ENCODE peak calls at places on chromosomes 1 and 21, in nine cellular contexts. A is HL-60, Q is GM12878, O is HepG2, X is transverse colon, U is GM23338, F is HCT116, D is spleen, C is K562. T is an unnamed sample.

GRCh38 chr1:171869097-171869496 is 27.8 kb downstream of the DNM3 start:
- DNase-seq in A (no peak), Q (no peak), O (no peak), X (no peak), U (no peak), F (no peak), D (no peak), C (no peak), T (no peak)

GRCh38 chr1:37811027-37811655 is 3.1 kb upstream of the YRDC start:
- DNase-seq in A (no peak), Q (no peak), O (peak), X (peak), U (peak), F (peak), D (peak), C (peak), T (no peak)

GRCh38 chr1:59276317-59276914 is 20.5 kb upstream of the FGGY start:
- DNase-seq in A (no peak), Q (no peak), O (no peak), X (no peak), U (no peak), F (no peak), D (no peak), C (no peak), T (no peak)

GRCh38 chr1:167934407-167935251 is 1.9 kb upstream of the DCAF6 start:
- DNase-seq in A (no peak), Q (no peak), O (no peak), X (no peak), U (no peak), F (no peak), D (peak), C (no peak), T (no peak)

GRCh38 chr1:184300446-184300845 is 86.4 kb upstream of the C1orf21 start:
- DNase-seq in A (no peak), Q (no peak), O (no peak), X (no peak), U (no peak), F (no peak), D (no peak), C (no peak), T (no peak)

GRCh38 chr1:230189276-230190183 is 122.5 kb downstream of the GALNT2 start:
- DNase-seq in A (no peak), Q (no peak), O (no peak), X (no peak), U (no peak), F (no peak), D (no peak), C (no peak), T (no peak)

GRCh38 chr1:78836736-78837135 is 169.8 kb downstream of the ADGRL4 start:
- DNase-seq in A (no peak), Q (no peak), O (no peak), X (no peak), U (no peak), F (no peak), D (no peak), C (no peak), T (no peak)

GRCh38 chr21:36004441-36004840 is 55.9 kb downstream of the SETD4 start:
- DNase-seq in A (no peak), Q (peak), O (no peak), X (no peak), U (no peak), F (no peak), D (no peak), C (peak), T (no peak)

GRCh38 chr1:224582041-224582440 is 34.1 kb upstream of the CNIH3 start:
- DNase-seq in A (no peak), Q (no peak), O (no peak), X (no peak), U (no peak), F (no peak), D (no peak), C (no peak), T (no peak)

GRCh38 chr21:15695241-15695640 is 34.5 kb upstream of the USP25 start:
- DNase-seq in A (no peak), Q (no peak), O (no peak), X (no peak), U (no peak), F (no peak), D (no peak), C (no peak), T (no peak)

GRCh38 chr1:4084053-4084431 is 184.0 kb upstream of the C1orf174 start:
- DNase-seq in A (no peak), Q (no peak), O (peak), X (no peak), U (no peak), F (no peak), D (no peak), C (no peak), T (no peak)

GRCh38 chr1:153155542-153155941 is 4.9 kb upstream of the SPRR2G start:
- DNase-seq in A (no peak), Q (no peak), O (no peak), X (no peak), U (no peak), F (no peak), D (no peak), C (no peak), T (no peak)

GRCh38 chr1:46983825-46984586 is 39.5 kb upstream of the CYP4X1 start:
- DNase-seq in A (no peak), Q (no peak), O (no peak), X (no peak), U (peak), F (no peak), D (no peak), C (no peak), T (no peak)

GRCh38 chr1:203665986-203666385 is 39.4 kb downstream of the ATP2B4 start:
- DNase-seq in A (no peak), Q (no peak), O (no peak), X (no peak), U (no peak), F (no peak), D (no peak), C (no peak), T (no peak)

GRCh38 chr1:150549496-150550221 is 451 bp downstream of the ADAMTSL4 start:
- DNase-seq in A (no peak), Q (no peak), O (no peak), X (peak), U (peak), F (no peak), D (no peak), C (no peak), T (no peak)

GRCh38 chr1:147892216-147892615 is 10.4 kb upstream of the GJA8 start:
- DNase-seq in A (no peak), Q (no peak), O (no peak), X (no peak), U (peak), F (peak), D (no peak), C (no peak), T (no peak)

GRCh38 chr1:155392898-155393411 is 72.3 kb downstream of the RUSC1 start:
- DNase-seq in A (no peak), Q (no peak), O (no peak), X (no peak), U (no peak), F (no peak), D (no peak), C (no peak), T (peak)

GRCh38 chr21:42311160-42311559 is 4.0 kb downstream of the TFF3 start:
- DNase-seq in A (no peak), Q (no peak), O (no peak), X (no peak), U (no peak), F (no peak), D (peak), C (no peak), T (no peak)

GRCh38 chr1:216910081-216910840 is 187.0 kb upstream of the ESRRG start:
- DNase-seq in A (no peak), Q (no peak), O (no peak), X (no peak), U (no peak), F (no peak), D (no peak), C (no peak), T (no peak)

GRCh38 chr1:202237052-202237451 is 43.5 kb downstream of the LGR6 start:
- DNase-seq in A (peak), Q (no peak), O (peak), X (peak), U (peak), F (peak), D (peak), C (peak), T (no peak)

GRCh38 chr1:225763815-225764548 is 13.6 kb upstream of the SRP9 start:
- DNase-seq in A (no peak), Q (no peak), O (no peak), X (no peak), U (no peak), F (no peak), D (peak), C (no peak), T (no peak)

GRCh38 chr1:51567653-51568052 is 48.6 kb upstream of the EPS15 start:
- DNase-seq in A (no peak), Q (no peak), O (no peak), X (no peak), U (no peak), F (no peak), D (no peak), C (no peak), T (peak)

GRCh38 chr1:204453141-204453772 is 41.3 kb downstream of the PIK3C2B start:
- DNase-seq in A (no peak), Q (peak), O (no peak), X (no peak), U (peak), F (no peak), D (peak), C (no peak), T (no peak)

GRCh38 chr1:219926363-219926998 is 1.9 kb downstream of the SLC30A10 start:
- DNase-seq in A (no peak), Q (no peak), O (peak), X (no peak), U (no peak), F (no peak), D (no peak), C (peak), T (no peak)

GRCh38 chr1:220691039-220691684 is 999 bp downstream of the C1orf115 start:
- DNase-seq in A (no peak), Q (no peak), O (peak), X (peak), U (no peak), F (no peak), D (no peak), C (no peak), T (peak)

GRCh38 chr1:184160236-184160635 is 108.7 kb downstream of the TSEN15 start:
- DNase-seq in A (no peak), Q (peak), O (no peak), X (no peak), U (no peak), F (no peak), D (no peak), C (no peak), T (no peak)

DNA sequence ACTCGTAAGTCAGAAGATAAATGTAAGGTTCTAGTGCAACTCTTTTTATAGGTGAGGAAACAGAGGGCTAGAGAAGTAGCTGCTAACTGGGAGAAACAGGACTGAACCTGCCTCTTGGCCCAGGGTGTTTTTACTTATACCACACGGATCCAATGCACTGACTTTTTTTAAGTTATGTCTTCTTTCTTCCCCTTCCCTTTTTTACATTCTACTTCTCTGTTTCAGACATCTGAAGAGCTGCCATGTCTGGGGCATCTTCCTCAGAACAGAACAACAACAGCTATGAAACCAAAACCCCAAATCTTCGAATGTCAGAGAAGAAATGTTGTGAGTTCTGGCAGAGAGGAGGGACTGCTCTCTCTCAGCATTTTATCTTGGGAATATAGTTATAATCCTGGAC is 1.4 kb downstream of the PFKFB2 start:
- DNase-seq in A (no peak), Q (no peak), O (no peak), X (no peak), U (no peak), F (no peak), D (no peak), C (no peak), T (no peak)
- H3K27ac ChIP-seq in A (peak), Q (no peak), O (no peak), X (peak), U (no peak), F (no peak), D (peak), C (no peak), T (peak)

DNA sequence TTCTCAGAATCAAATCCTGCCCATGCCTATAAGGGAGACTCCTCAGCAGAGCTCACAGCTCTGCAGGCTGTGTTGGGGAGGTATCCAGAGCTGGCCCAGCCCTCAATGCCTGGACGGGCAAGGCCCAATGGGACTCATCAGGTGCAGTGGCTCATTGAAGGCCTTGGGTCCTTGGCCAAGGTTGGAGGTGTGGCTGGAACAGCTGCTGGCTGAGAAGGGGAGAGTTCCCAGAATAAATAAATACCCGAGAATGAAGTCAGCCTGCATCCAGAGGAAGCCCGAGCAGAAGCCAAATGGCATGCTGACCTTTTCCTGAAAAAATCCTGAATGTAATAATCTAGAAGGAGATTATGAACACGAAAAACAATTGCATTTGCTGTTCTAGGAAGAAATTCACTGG is 25.2 kb upstream of the IKBKE start:
- DNase-seq in A (no peak), Q (no peak), O (no peak), X (no peak), U (no peak), F (no peak), D (peak), C (no peak), T (no peak)
- TF ChIP-seq POLR2AphosphoS5 in A (no peak), Q (no peak), O (no peak), X (no peak), U (no peak), F (no peak), D (peak), C (no peak), T (no peak)

DNA sequence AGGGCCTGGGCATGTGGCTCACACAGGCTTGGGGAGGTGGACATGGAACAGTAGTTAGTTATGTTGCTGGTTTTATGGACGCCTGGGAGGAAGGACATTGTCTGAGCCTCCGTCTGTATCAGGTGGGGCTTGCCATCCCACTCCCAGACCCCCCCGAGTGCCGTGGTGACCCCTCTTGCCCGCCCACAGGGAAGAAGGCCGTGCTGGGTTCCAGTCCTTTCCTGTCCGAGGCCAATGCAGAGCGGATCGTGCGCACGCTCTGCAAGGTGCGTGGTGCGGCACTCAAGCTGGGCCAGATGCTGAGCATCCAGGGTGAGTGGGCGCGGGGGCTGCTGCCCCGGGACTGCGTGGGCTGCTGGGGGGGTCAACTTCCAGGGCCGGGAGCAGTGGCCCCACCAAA is 41.7 kb downstream of the COQ8A start:
- DNase-seq in A (no peak), Q (no peak), O (no peak), X (no peak), U (no peak), F (no peak), D (peak), C (no peak), T (no peak)
- H3K27ac ChIP-seq in A (no peak), Q (no peak), O (no peak), X (no peak), U (no peak), F (no peak), D (no peak), C (no peak), T (no peak)

GRCh38 chr21:45982256-45982757 is 737 bp downstream of the COL6A1 start:
- DNase-seq in A (no peak), Q (no peak), O (no peak), X (peak), U (no peak), F (no peak), D (peak), C (no peak), T (no peak)
- TF ChIP-seq POLR2AphosphoS5 in A (no peak), Q (no peak), O (no peak), X (no peak), U (no peak), F (no peak), D (no peak), C (no peak), T (no peak)

GRCh38 chr1:15418811-15419515 is 9.3 kb downstream of the EFHD2 start:
- DNase-seq in A (no peak), Q (no peak), O (no peak), X (no peak), U (no peak), F (no peak), D (no peak), C (no peak), T (no peak)
- H3K27ac ChIP-seq in A (no peak), Q (no peak), O (no peak), X (no peak), U (no peak), F (no peak), D (peak), C (no peak), T (no peak)

GRCh38 chr1:26696191-26696644 is 403 bp downstream of the ARID1A start:
- DNase-seq in A (no peak), Q (no peak), O (no peak), X (peak), U (no peak), F (no peak), D (peak), C (peak), T (no peak)

GRCh38 chr1:26696645-26697440 is 1.0 kb downstream of the ARID1A start:
- DNase-seq in A (no peak), Q (no peak), O (no peak), X (peak), U (no peak), F (no peak), D (peak), C (peak), T (no peak)

GRCh38 chr1:26700711-26701110 is 4.9 kb downstream of the ARID1A start:
- DNase-seq in A (no peak), Q (no peak), O (no peak), X (no peak), U (no peak), F (no peak), D (no peak), C (no peak), T (no peak)

GRCh38 chr1:26697441-26697977 is 1.7 kb downstream of the ARID1A start:
- DNase-seq in A (no peak), Q (no peak), O (no peak), X (no peak), U (no peak), F (no peak), D (no peak), C (no peak), T (no peak)

DNA sequence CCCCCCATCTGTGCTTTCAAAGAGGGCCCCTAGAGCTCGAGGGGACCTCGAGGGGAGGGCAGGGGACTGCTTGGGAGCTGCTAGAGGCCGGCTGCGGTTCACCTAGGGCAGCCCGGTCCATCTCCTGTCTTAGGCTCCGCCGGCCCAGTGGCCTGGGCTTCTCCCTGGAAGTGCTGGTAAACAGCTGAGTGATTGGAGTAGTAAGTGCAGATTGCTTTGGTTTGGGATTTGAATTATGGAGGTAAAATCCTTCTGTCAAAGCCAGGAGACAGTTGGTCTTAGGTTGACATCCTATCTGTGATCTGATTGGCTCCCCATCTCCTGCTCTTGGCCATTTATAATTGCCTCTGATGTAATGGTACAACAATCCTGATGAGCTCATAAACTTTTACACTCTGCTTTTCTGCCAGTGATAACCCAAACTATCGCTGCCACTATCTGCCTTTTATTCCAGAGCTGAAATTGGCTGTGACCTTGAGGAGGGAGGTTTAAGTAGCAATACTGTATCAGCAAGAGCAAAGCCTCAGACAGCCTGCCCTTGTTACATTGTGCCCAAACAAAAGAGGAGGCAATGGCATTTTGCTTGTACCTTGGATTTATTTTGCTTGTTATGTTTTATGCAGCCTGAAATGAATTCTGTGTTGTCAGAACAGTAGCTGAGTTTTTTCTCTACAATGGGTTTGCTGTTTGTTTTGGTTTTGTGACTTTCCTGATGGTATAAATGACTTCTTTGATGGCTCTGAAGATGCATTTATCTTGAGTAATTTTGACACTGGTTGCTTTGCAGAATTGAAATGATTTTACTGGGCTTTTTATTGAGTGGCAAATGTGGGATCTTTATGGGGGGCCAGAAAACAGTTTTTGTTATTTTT is 2.4 kb downstream of the ARID1A start:
- DNase-seq in A (no peak), Q (no peak), O (peak), X (peak), U (peak), F (peak), D (peak), C (peak), T (peak)
- TF ChIP-seq POLR2AphosphoS5 in A (no peak), Q (peak), O (peak), X (peak), U (peak), F (peak), D (peak), C (peak), T (peak)

DNA sequence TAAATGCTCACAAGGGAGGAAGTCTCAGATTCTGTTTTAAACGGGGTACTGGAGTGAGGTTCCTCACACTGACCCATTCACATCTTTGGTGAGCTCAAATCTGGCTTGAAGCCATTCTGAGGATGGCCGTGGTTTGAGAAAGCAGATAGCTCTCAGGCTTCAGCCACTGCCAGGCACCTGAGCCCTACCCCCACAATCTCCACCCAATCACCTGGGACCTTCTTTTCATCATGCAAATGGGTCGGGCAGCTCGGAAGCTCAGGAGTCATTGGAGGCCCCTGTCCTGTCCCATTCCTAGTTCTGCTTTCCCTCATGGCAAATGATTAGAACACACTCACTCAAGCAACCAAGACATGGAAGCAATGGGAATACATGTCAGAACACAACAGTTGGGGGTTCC is 141.4 kb upstream of the ETS2 start:
- DNase-seq in A (no peak), Q (no peak), O (no peak), X (no peak), U (peak), F (no peak), D (no peak), C (no peak), T (no peak)
- H3K27ac ChIP-seq in A (no peak), Q (no peak), O (no peak), X (no peak), U (no peak), F (no peak), D (no peak), C (no peak), T (no peak)